ENCODE peak calls at places on chromosomes 4 and X, in nine cellular contexts. N is hypothalamus; I is activated gamma-delta T cell treated with Interleukin-2 at 50 U/mL for 16 hours; Y is activated CD4-positive, CD25-positive, alpha-beta regulatory T cell treated with anti-CD3 and anti-CD28 coated beads, Interleukin-2, amount 50 U/mL, for 16 hours; O is substantia nigra; A is HT1080; R is left cardiac atrium; Z is kidney tubule cell; P is SIG-M5. E is an unnamed sample.

GRCh38 chr4:88008133-88008621 is 742 bp downstream of the PKD2 start:
- DNase-seq in N (peak; percentile 54), I (peak; percentile 6), Y (no peak), O (peak; percentile 34), A (peak; percentile 47), R (peak; percentile 51), Z (peak; percentile 68), P (no peak), E (peak; percentile 15)

GRCh38 chrX:120697053-120697452 is 67.2 kb upstream of the C1GALT1C1 start:
- DNase-seq in N (no peak), I (no peak), Y (no peak), O (no peak), A (no peak), R (no peak), Z (no peak), P (no peak), E (no peak)

GRCh38 chr4:148118179-148118578 is 324.0 kb downstream of the NR3C2 start:
- DNase-seq in N (no peak), I (no peak), Y (no peak), O (no peak), A (no peak), R (no peak), Z (no peak), P (no peak), E (no peak)

GRCh38 chr4:185115827-185116232 is 27.2 kb upstream of the SLC25A4 start:
- DNase-seq in N (no peak), I (no peak), Y (no peak), O (no peak), A (no peak), R (peak; percentile 79), Z (peak; percentile 87), P (no peak), E (no peak)

GRCh38 chrX:150536455-150537116 is 31.8 kb upstream of the MTM1 start:
- DNase-seq in N (no peak), I (no peak), Y (no peak), O (no peak), A (no peak), R (no peak), Z (no peak), P (no peak), E (no peak)

GRCh38 chrX:93354651-93355050 is 318.7 kb downstream of the NAP1L3 start:
- DNase-seq in N (no peak), I (no peak), Y (no peak), O (no peak), A (no peak), R (no peak), Z (no peak), P (no peak), E (no peak)

GRCh38 chr4:38757945-38758344 is 24.8 kb downstream of the TLR10 start:
- DNase-seq in N (no peak), I (no peak), Y (no peak), O (no peak), A (no peak), R (no peak), Z (peak; percentile 47), P (no peak), E (no peak)

GRCh38 chr4:139651282-139652194 is 14.1 kb upstream of the MGST2 start:
- DNase-seq in N (peak; percentile 45), I (peak; percentile 68), Y (peak; percentile 55), O (peak; percentile 80), A (peak; percentile 68), R (peak; percentile 90), Z (peak; percentile 79), P (peak; percentile 13), E (peak; percentile 53)

GRCh38 chr4:190015538-190016368 is 11.3 kb downstream of the FRG2 start:
- DNase-seq in N (no peak), I (no peak), Y (no peak), O (no peak), A (no peak), R (no peak), Z (no peak), P (no peak), E (no peak)

GRCh38 chr4:80182237-80182866 is 15.0 kb upstream of the PRDM8 start:
- DNase-seq in N (no peak), I (no peak), Y (no peak), O (peak; percentile 22), A (no peak), R (no peak), Z (peak; percentile 60), P (no peak), E (peak; percentile 19)

GRCh38 chrX:19514791-19515614 is at the start of gene MAP3K15:
- DNase-seq in N (no peak), I (peak; percentile 4), Y (no peak), O (no peak), A (peak; percentile 16), R (peak; percentile 31), Z (peak; percentile 53), P (no peak), E (peak; percentile 9)

GRCh38 chr4:85952518-85952917 is 407.3 kb downstream of the MAPK10 start:
- DNase-seq in N (no peak), I (no peak), Y (no peak), O (no peak), A (peak; percentile 52), R (no peak), Z (peak; percentile 28), P (no peak), E (no peak)

GRCh38 chr4:17497890-17498523 is 13.9 kb downstream of the QDPR start:
- DNase-seq in N (no peak), I (no peak), Y (no peak), O (no peak), A (no peak), R (no peak), Z (no peak), P (no peak), E (no peak)

GRCh38 chr4:59102311-59102710 is 1992.1 kb upstream of the IGFBP7 start:
- DNase-seq in N (no peak), I (no peak), Y (no peak), O (no peak), A (no peak), R (no peak), Z (no peak), P (no peak), E (no peak)

E was measured in immature natural killer cell.